ENCODE peak calls at places on chromosomes 11 and 22, in seven cellular contexts. O is A549; D is naive thymus-derived CD4-positive, alpha-beta T cell; Q is tibial nerve; P is esophagus muscularis mucosa; E is fibroblast of pulmonary artery; J is AG04450. Z is an unnamed sample.

GRCh38 chr11:61082161-61082870 is 20.0 kb upstream of the CD5 start:
- DNase-seq in O (no peak), D (no peak), E (no peak), J (no peak), P (no peak), Q (no peak), Z (no peak)

GRCh38 chr22:27531782-27532530 is 269.6 kb downstream of the MN1 start:
- DNase-seq in P (no peak), O (peak; percentile 9), D (no peak), E (peak; percentile 86), Q (no peak), J (peak; percentile 42), Z (no peak)

GRCh38 chr11:8826145-8826786 is 84.7 kb upstream of the AKIP1 start:
- DNase-seq in P (no peak), Q (no peak), D (no peak), O (peak; percentile 24), E (peak; percentile 74), J (peak; percentile 75), Z (no peak)

GRCh38 chr11:26947379-26947844 is 46.5 kb upstream of the FIBIN start:
- DNase-seq in O (peak; percentile 2), D (no peak), P (no peak), Q (peak; percentile 29), E (peak; percentile 100), J (peak; percentile 99), Z (no peak)

GRCh38 chr11:26410967-26411366 is 79.0 kb downstream of the ANO3 start:
- DNase-seq in D (no peak), J (no peak), P (no peak), E (no peak), Q (no peak), O (no peak), Z (no peak)

GRCh38 chr11:12680246-12680939 is 6.2 kb downstream of the TEAD1 start:
- DNase-seq in E (peak; percentile 95), D (no peak), J (peak; percentile 65), P (no peak), O (peak; percentile 92), Q (peak; percentile 77), Z (peak; percentile 75)

GRCh38 chr11:76048763-76049162 is 157.5 kb downstream of the WNT11 start:
- DNase-seq in D (no peak), O (peak; percentile 63), J (no peak), P (no peak), E (no peak), Q (no peak), Z (peak; percentile 54)

GRCh38 chr22:28137036-28137435 is 218.0 kb upstream of the PITPNB start:
- DNase-seq in E (no peak), O (no peak), D (no peak), P (no peak), Q (no peak), J (no peak), Z (no peak)

GRCh38 chr11:106468091-106468490 is 390.6 kb downstream of the AASDHPPT start:
- DNase-seq in P (no peak), O (no peak), D (no peak), J (no peak), E (peak; percentile 73), Q (no peak), Z (no peak)

GRCh38 chr22:37002633-37003032 is 16.6 kb downstream of the TST start:
- DNase-seq in P (no peak), Q (no peak), J (no peak), D (no peak), E (no peak), O (no peak), Z (no peak)

GRCh38 chr11:37929100-37929649 is 1331.1 kb upstream of the RAG2 start:
- DNase-seq in Q (no peak), P (no peak), E (no peak), O (no peak), D (no peak), J (no peak), Z (no peak)

GRCh38 chr11:102914238-102915043 is 39.7 kb upstream of the MMP12 start:
- DNase-seq in O (peak; percentile 23), P (no peak), Q (no peak), J (peak; percentile 15), D (no peak), E (peak; percentile 67), Z (peak; percentile 14)

GRCh38 chr11:134360050-134360835 is 28.5 kb downstream of the GLB1L2 start:
- DNase-seq in O (peak; percentile 76), J (no peak), Q (peak; percentile 56), D (peak; percentile 30), E (peak; percentile 63), P (no peak), Z (peak; percentile 53)

GRCh38 chr22:46278656-46279645 is 11.1 kb downstream of the TTC38 start:
- DNase-seq in Q (no peak), D (no peak), J (no peak), P (no peak), E (no peak), O (no peak), Z (no peak)

GRCh38 chr22:27885977-27886842 is 32.8 kb downstream of the PITPNB start:
- DNase-seq in Q (peak; percentile 25), E (peak; percentile 72), D (peak; percentile 24), P (no peak), J (peak; percentile 91), O (peak; percentile 10), Z (peak; percentile 35)

GRCh38 chr11:60868682-60869450 is 1.5 kb downstream of the ZP1 start:
- DNase-seq in J (no peak), P (no peak), E (no peak), Q (no peak), D (no peak), O (no peak), Z (peak; percentile 68)

GRCh38 chr11:73965076-73965763 is 14.4 kb downstream of the DNAJB13 start:
- DNase-seq in O (peak; percentile 31), P (no peak), J (no peak), E (no peak), D (no peak), Q (no peak), Z (no peak)

GRCh38 chr22:38760477-38761201 is 4.8 kb upstream of the SUN2 start:
- DNase-seq in E (peak; percentile 46), Q (no peak), J (no peak), D (no peak), O (no peak), P (no peak), Z (no peak)

GRCh38 chr11:103338621-103339484 is 229.6 kb downstream of the DYNC2H1 start:
- DNase-seq in E (peak; percentile 53), D (no peak), Q (no peak), O (peak; percentile 9), P (no peak), J (no peak), Z (no peak)

GRCh38 chr11:124536520-124536919 is 6.9 kb downstream of the OR8B12 start:
- DNase-seq in D (no peak), E (peak; percentile 92), Q (no peak), P (no peak), J (no peak), O (peak; percentile 60), Z (peak; percentile 73)

GRCh38 chr11:2435288-2436012 is 8.9 kb downstream of the TRPM5 start:
- DNase-seq in D (no peak), O (no peak), P (no peak), Q (no peak), J (no peak), E (no peak), Z (no peak)

GRCh38 chr11:102518296-102519094 is 12.1 kb downstream of the MMP7 start:
- DNase-seq in P (no peak), J (no peak), D (no peak), O (no peak), E (no peak), Q (no peak), Z (no peak)

GRCh38 chr11:117945047-117945820 is 16.0 kb upstream of the TMPRSS13 start:
- DNase-seq in E (no peak), D (no peak), Q (no peak), P (no peak), O (no peak), J (no peak), Z (no peak)

GRCh38 chr11:15159085-15159484 is 44.4 kb downstream of the INSC start:
- DNase-seq in P (no peak), D (no peak), O (peak; percentile 7), Q (no peak), E (peak; percentile 51), J (no peak), Z (peak; percentile 12)

GRCh38 chr11:34644669-34645406 is 23.9 kb downstream of the EHF start:
- DNase-seq in J (peak; percentile 59), O (peak; percentile 24), D (no peak), Q (no peak), E (peak; percentile 54), P (no peak), Z (no peak)

DNA sequence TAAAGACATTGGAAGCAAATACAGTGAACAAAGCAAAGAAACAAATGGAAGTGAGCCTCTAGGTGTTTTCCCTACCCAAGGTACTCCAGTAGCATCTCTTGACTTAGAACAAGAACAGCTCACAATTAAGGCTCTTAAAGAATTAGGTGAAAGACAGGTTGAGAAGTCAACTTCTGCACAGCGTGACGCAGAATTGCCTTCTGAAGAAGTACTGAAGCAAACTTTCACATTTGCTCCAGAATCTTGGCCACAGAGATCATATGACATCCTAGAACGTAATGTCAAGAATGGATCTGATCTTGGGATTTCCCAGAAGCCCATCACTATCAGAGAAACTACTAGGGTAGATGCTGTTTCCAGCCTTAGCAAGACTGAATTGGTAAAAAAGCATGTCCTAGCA is 39.3 kb downstream of the RTN3 start:
- DNase-seq in J (no peak), Q (no peak), E (no peak), D (no peak), P (no peak), O (no peak), Z (no peak)
- H3K4me3 ChIP-seq in J (no peak overlapping the region), Q (no peak overlapping the region), E (no peak overlapping the region), D (no peak overlapping the region), P (no peak overlapping the region), O (no peak overlapping the region), Z (no peak overlapping the region)

GRCh38 chr11:70660059-70660888 is 261.9 kb downstream of the CTTN start:
- DNase-seq in D (no peak), P (no peak), E (no peak), O (no peak), J (no peak), Q (no peak), Z (no peak)
- H3K4me3 ChIP-seq in D (no peak overlapping the region), P (no peak overlapping the region), E (no peak overlapping the region), O (no peak overlapping the region), J (no peak overlapping the region), Q (no peak overlapping the region), Z (no peak overlapping the region)

DNA sequence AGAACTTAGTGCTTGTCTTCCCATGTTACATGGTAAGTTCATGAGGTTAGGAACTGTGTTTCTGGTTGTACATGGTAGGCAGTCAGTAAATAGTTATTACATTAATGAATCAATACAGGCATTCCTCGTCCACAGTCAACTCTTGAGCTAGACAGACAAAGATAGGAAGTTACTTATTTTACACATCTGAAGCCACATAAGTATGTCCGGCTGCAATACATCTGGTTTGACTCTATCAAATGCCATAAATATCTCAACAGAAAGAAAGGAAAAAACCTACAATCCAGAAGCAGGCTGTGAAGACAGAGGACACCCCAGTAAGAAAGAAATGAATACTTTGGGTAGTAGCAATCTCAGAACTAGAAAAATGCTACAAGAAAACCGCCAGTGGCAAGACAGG is 86.4 kb downstream of the MAML2 start:
- DNase-seq in Q (no peak), P (no peak), D (no peak), E (no peak), J (no peak), O (no peak), Z (no peak)
- H3K4me3 ChIP-seq in Q (no peak overlapping the region), P (no peak overlapping the region), D (peak overlapping the region; percentile 33), E (no peak overlapping the region), J (no peak overlapping the region), O (no peak overlapping the region), Z (no peak overlapping the region)

DNA sequence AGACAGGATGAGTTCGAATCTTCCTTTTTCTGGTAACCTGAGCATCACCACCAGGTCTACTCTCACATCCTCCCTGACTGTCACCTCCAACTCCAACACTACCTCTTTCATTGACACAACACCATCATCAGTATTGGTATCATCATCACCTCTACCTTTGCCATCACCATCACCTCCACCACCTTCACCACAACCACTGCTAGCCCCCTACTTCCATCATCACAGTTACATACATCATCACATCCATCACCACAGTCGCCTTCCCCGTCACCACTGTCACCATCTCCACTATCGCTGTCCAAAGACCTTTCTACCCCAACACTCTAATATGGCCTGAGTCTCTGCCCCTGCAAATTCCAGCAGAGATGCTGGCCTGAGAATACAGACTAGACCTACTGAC is 1.4 kb upstream of the INPP5J start:
- DNase-seq in J (no peak), E (no peak), O (no peak), Q (no peak), P (no peak), D (no peak), Z (no peak)
- H3K4me3 ChIP-seq in J (no peak overlapping the region), E (no peak overlapping the region), O (no peak overlapping the region), Q (no peak overlapping the region), P (no peak overlapping the region), D (no peak overlapping the region), Z (no peak overlapping the region)

Z was measured in Jurkat, Clone E6-1.